ENCODE peak calls at places on chromosomes 3 and 15, in eight cellular contexts. M is OCI-LY7, O is PC-9, B is SK-N-SH, D is MM.1S, Q is hepatocyte, N is GM23338, F is PC-3. T is an unnamed sample. For H3K4me1 and H3K9me2, the result is how much of the 10 kb centered on the place peaks cover.

GRCh38 chr15:98581715-98582114 is 66.6 kb upstream of the IGF1R start:
- DNase-seq in M (no peak), O (no peak), B (no peak), D (no peak), Q (no peak), N (peak), F (peak), T (no peak)

GRCh38 chr3:24101676-24102168 is 156.6 kb downstream of the NR1D2 start:
- DNase-seq in M (no peak), O (no peak), B (no peak), D (no peak), Q (no peak), N (no peak), F (peak), T (no peak)

GRCh38 chr3:38210141-38210757 is 44.9 kb downstream of the OXSR1 start:
- DNase-seq in M (no peak), O (no peak), B (no peak), D (no peak), Q (no peak), N (no peak), F (no peak), T (no peak)

GRCh38 chr3:197718904-197719303 is 17.8 kb downstream of the RUBCN start:
- DNase-seq in M (no peak), O (peak), B (no peak), D (no peak), Q (peak), N (no peak), F (peak), T (peak)

GRCh38 chr3:176948123-176948522 is 249.2 kb downstream of the TBL1XR1 start:
- DNase-seq in M (no peak), O (peak), B (no peak), D (no peak), Q (no peak), N (no peak), F (no peak), T (no peak)

GRCh38 chr3:172161390-172161789 is 122.0 kb downstream of the FNDC3B start:
- DNase-seq in M (no peak), O (no peak), B (no peak), D (no peak), Q (no peak), N (no peak), F (no peak), T (no peak)

GRCh38 chr3:172713316-172713715 is 2.4 kb upstream of the NCEH1 start:
- DNase-seq in M (no peak), O (no peak), B (no peak), D (no peak), Q (no peak), N (no peak), F (no peak), T (no peak)

GRCh38 chr3:16511561-16512434 is 1.7 kb downstream of the RFTN1 start:
- DNase-seq in M (peak), O (no peak), B (no peak), D (no peak), Q (no peak), N (peak), F (no peak), T (no peak)

GRCh38 chr3:32184187-32184730 is 54.2 kb upstream of the CMTM8 start:
- DNase-seq in M (no peak), O (no peak), B (no peak), D (no peak), Q (no peak), N (no peak), F (no peak), T (no peak)

GRCh38 chr3:30399394-30400181 is 206.8 kb upstream of the TGFBR2 start:
- DNase-seq in M (no peak), O (no peak), B (no peak), D (no peak), Q (no peak), N (peak), F (peak), T (no peak)

GRCh38 chr15:51706931-51707608 is 25.8 kb downstream of the SCG3 start:
- DNase-seq in M (no peak), O (no peak), B (no peak), D (no peak), Q (no peak), N (no peak), F (no peak), T (no peak)

GRCh38 chr3:33578325-33579180 is 138.3 kb upstream of the UBP1 start:
- DNase-seq in M (no peak), O (peak), B (no peak), D (no peak), Q (peak), N (peak), F (peak), T (no peak)

GRCh38 chr3:151900460-151900859 is 27.0 kb downstream of the SUCNR1 start:
- DNase-seq in M (no peak), O (no peak), B (no peak), D (no peak), Q (no peak), N (no peak), F (no peak), T (no peak)

GRCh38 chr3:138939563-138940241 is 7.2 kb downstream of the FOXL2 start:
- DNase-seq in M (no peak), O (no peak), B (peak), D (no peak), Q (no peak), N (peak), F (no peak), T (no peak)

GRCh38 chr3:133943639-133944131 is 48.0 kb upstream of the RAB6B start:
- DNase-seq in M (no peak), O (peak), B (no peak), D (no peak), Q (peak), N (no peak), F (peak), T (peak)

GRCh38 chr15:28942521-28943035 is 56.8 kb downstream of the APBA2 start:
- DNase-seq in M (no peak), O (no peak), B (no peak), D (no peak), Q (no peak), N (no peak), F (no peak), T (no peak)

GRCh38 chr3:169812124-169812843 is 386 bp upstream of the LRRIQ4 start:
- DNase-seq in M (peak), O (peak), B (peak), D (peak), Q (peak), N (peak), F (peak), T (no peak)

GRCh38 chr15:31489801-31490646 is 163.4 kb downstream of the KLF13 start:
- DNase-seq in M (peak), O (no peak), B (peak), D (peak), Q (peak), N (peak), F (peak), T (peak)

GRCh38 chr15:59556405-59556804 is 55.2 kb upstream of the GCNT3 start:
- DNase-seq in M (no peak), O (no peak), B (no peak), D (no peak), Q (no peak), N (no peak), F (no peak), T (no peak)

GRCh38 chr3:107238787-107239186 is 138.5 kb upstream of the CCDC54 start:
- DNase-seq in M (no peak), O (no peak), B (no peak), D (no peak), Q (no peak), N (no peak), F (no peak), T (no peak)

GRCh38 chr3:33490641-33491241 is 50.5 kb upstream of the UBP1 start:
- DNase-seq in M (peak), O (no peak), B (no peak), D (no peak), Q (no peak), N (no peak), F (no peak), T (no peak)

GRCh38 chr3:193801094-193801493 is 208.1 kb downstream of the OPA1 start:
- DNase-seq in M (no peak), O (no peak), B (no peak), D (no peak), Q (no peak), N (no peak), F (no peak), T (no peak)

GRCh38 chr3:131402391-131403039 is 20.9 kb downstream of the NUDT16 start:
- DNase-seq in M (no peak), O (peak), B (no peak), D (no peak), Q (no peak), N (no peak), F (peak), T (no peak)

GRCh38 chr3:192802957-192803899 is 75.9 kb upstream of the FGF12 start:
- DNase-seq in M (peak), O (peak), B (peak), D (peak), Q (peak), N (peak), F (peak), T (peak)

GRCh38 chr3:160796813-160797164 is 40.8 kb downstream of the PPM1L start:
- DNase-seq in M (no peak), O (peak), B (no peak), D (no peak), Q (peak), N (no peak), F (no peak), T (no peak)

GRCh38 chr3:27666708-27667107 is 55.4 kb downstream of the EOMES start:
- DNase-seq in M (peak), O (no peak), B (peak), D (no peak), Q (peak), N (peak), F (no peak), T (no peak)

GRCh38 chr3:53844262-53845102 is 1.7 kb downstream of the CHDH start:
- DNase-seq in M (peak), O (no peak), B (no peak), D (no peak), Q (peak), N (no peak), F (no peak), T (no peak)

GRCh38 chr15:79339588-79340314 is 28.8 kb downstream of the TMED3 start:
- DNase-seq in M (peak), O (no peak), B (peak), D (peak), Q (peak), N (peak), F (peak), T (peak)

GRCh38 chr3:60149501-60149900 is 1099.7 kb upstream of the CFAP20DC start:
- DNase-seq in M (no peak), O (no peak), B (no peak), D (no peak), Q (no peak), N (no peak), F (no peak), T (no peak)
- H3K4me1 ChIP-seq in M (under half), O (under half), B (under half), D (under half), Q (under half), N (under half), F (under half), T (under half)

GRCh38 chr3:162569314-162569713 is 1072.7 kb downstream of the OTOL1 start:
- DNase-seq in M (no peak), O (no peak), B (no peak), D (no peak), Q (peak), N (no peak), F (peak), T (no peak)
- H3K9me2 ChIP-seq in M (under half), O (under half), B (under half), D (under half), Q (under half), N (under half), F (under half), T (under half)

GRCh38 chr15:65414841-65415621 is 7.7 kb downstream of the IGDCC4 start:
- DNase-seq in M (no peak), O (no peak), B (no peak), D (no peak), Q (peak), N (peak), F (no peak), T (no peak)

GRCh38 chr15:65420975-65421359 is 1.8 kb downstream of the IGDCC4 start:
- DNase-seq in M (no peak), O (no peak), B (no peak), D (no peak), Q (no peak), N (no peak), F (no peak), T (no peak)

GRCh38 chr15:65421360-65422215 is 1.2 kb downstream of the IGDCC4 start:
- DNase-seq in M (no peak), O (no peak), B (peak), D (no peak), Q (peak), N (peak), F (peak), T (no peak)

GRCh38 chr15:65416845-65417416 is 5.8 kb downstream of the IGDCC4 start:
- DNase-seq in M (no peak), O (no peak), B (no peak), D (no peak), Q (peak), N (peak), F (no peak), T (no peak)

GRCh38 chr15:65418596-65418995 is 4.2 kb downstream of the IGDCC4 start:
- DNase-seq in M (no peak), O (no peak), B (peak), D (no peak), Q (no peak), N (no peak), F (no peak), T (no peak)
- H3K4me1 ChIP-seq in M (under half), O (under half), B (under half), D (under half), Q (under half), N (half or more), F (under half), T (under half)

DNA sequence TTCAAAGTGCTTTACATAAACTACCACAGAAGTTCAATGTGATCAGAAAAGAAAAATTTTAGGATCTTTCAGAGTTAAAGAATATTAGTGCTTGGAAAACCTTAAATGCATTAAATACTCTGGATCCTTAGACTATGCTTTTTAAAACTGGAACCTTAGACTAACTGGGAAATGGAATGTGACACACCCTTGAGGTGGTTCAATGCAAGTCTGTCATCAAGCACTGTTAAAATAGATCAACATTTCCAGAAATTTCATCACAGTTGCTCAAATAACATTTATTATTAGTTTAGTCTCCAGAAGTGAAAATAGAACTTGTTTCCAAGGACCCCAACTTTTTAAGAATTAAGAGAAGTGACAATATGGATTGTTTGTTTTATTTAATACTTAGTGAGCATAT is 71.8 kb downstream of the GAP43 start:
- DNase-seq in M (no peak), O (no peak), B (no peak), D (no peak), Q (no peak), N (no peak), F (peak), T (no peak)
- H3K9me2 ChIP-seq in M (under half), O (under half), B (under half), D (under half), Q (under half), N (under half), F (under half), T (under half)

DNA sequence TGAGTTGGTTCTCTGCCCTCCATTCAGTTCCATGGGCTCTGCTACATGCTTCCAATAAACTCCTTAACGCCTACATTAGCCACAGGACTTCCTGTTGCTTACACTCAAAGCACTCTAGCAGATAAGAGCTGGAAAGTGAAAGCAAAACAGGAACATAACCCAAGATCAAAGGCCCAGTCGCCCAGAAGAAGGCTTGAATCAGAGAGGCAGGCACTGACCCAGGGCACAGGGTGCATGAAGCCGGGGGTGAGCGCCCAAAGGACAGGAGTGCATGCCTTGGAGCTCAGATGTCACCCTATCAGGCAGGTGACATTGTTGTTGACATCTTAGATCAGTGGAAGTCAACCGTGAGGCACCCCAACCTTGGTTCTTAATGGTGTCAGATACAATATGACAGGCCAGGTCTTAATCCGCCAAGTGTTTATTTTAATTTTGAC is 235.1 kb downstream of the UACA start:
- DNase-seq in M (peak), O (peak), B (no peak), D (peak), Q (peak), N (no peak), F (no peak), T (peak)
- H3K4me1 ChIP-seq in M (under half), O (under half), B (under half), D (under half), Q (under half), N (under half), F (under half), T (under half)

DNA sequence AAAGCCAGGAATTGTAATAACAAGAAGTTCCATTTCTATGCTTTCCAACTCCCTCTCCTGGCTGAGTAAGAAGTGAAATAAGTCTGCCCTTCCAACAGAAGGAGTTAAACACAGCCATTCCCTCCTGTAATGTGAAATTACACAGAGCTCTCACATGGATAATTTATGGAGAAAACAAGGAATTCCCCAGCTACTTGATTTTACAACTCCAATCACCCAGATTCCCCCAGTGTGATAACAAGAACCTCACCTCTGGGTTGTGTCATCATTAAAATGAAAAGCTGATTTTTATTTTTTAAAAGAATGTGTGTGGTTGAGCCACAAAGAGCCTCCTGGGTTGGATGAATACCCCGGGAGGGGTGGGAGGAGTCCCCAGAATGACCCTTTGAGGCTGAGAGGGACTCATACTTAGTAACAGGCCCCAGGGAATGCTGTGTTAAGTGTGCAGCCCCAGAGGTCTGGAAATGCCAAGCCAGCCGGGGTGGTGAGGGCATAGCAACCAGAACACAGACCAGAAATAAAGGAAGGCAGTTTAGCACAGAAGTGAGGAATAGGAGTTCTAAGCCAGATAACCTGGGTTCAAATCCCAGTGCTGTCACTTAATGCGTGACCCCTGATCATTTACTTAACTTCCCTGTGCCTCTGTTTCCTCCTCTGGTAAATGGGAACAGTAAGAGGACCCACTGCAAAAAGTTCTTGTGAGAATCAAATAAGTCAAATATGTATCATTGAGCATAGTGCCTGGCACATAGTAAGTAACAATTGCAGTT is 124.9 kb upstream of the ARHGEF3 start:
- DNase-seq in M (no peak), O (no peak), B (peak), D (no peak), Q (peak), N (no peak), F (peak), T (no peak)
- H3K9me2 ChIP-seq in M (under half), O (under half), B (under half), D (under half), Q (under half), N (under half), F (under half), T (under half)

DNA sequence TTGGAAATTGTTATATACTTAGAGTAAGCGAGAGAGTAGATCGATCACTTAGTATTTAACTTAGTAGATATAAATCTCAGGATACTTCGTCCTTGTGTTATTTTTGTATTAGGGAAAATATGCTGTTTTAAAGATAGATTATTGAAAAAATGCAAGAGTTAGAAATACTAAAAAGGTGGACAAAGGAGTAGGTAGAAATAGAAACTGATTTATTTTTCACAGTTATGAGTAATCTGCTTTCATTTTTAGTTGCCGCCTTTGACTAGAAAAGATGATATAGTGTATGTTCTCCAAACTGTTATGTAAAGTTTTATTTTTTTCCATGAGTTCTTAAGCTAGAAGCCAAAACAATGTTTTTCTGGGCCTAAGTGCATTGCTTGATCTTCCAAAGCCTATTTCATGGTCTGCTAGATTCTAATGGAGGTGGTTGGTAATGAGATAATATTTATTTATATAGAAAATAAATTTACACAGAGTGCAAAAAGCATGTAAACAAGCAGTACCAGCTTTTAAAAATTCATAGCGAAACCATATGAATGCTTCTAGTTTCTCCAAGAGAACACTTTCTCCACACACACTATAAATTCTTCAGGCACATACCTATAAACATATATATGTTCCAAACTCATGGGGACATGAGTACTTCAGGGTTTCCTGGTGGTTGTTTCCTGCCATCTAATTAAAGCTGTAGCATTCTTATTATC is 61.1 kb downstream of the DIPK2A start:
- DNase-seq in M (no peak), O (no peak), B (no peak), D (no peak), Q (no peak), N (no peak), F (no peak), T (no peak)
- H3K4me1 ChIP-seq in M (under half), O (under half), B (under half), D (under half), Q (under half), N (under half), F (under half), T (under half)

DNA sequence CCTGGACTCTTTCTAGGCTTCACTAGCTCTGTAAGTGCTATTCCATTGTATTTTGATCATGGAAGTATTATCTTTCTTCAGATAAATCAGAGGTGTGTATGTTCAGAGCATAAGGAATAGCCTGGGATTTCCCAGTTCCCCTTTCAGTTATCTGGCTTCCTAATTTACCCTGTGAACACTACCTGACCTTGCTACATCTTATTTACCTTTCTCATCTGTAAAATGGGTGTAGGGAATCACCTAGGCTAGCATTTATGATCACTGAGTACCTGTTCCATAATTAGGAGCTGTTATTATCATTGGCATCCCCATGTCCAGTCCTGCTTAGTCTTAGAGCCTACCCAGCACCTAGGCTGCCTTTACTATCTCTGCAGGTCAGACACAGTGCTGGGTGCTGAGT is 149.3 kb upstream of the NR2F2 start:
- DNase-seq in M (no peak), O (no peak), B (no peak), D (no peak), Q (no peak), N (no peak), F (no peak), T (no peak)
- H3K9me2 ChIP-seq in M (under half), O (under half), B (under half), D (under half), Q (under half), N (under half), F (under half), T (under half)

DNA sequence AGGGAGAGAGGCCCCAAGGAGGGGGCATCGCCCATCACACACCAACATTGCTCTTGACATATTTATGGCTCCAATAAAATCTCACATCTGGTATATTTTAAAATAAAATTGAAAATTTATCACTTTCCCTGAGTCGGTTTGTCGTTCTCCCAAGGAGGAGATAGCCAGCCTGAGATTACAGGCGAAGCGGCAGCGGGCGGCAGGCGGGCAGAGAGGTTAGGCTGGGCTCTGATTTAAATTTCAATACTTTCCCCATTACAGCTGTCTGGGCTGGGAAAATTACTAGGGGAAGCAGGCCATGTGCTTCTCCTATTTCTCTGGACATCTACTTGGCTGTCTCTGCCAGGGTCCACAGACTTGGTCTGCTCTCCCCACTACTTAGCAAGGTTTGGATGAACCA is 98.7 kb downstream of the LINGO1 start:
- DNase-seq in M (no peak), O (no peak), B (no peak), D (no peak), Q (no peak), N (peak), F (no peak), T (no peak)
- H3K4me1 ChIP-seq in M (under half), O (under half), B (under half), D (under half), Q (under half), N (half or more), F (under half), T (under half)

T was measured in HCT116.